ENCODE peak calls at places on chromosomes 2 and 18, in seven cellular contexts. One of them, this sample, is unnamed.

GRCh38 chr2:77633601-77634000 is 111.4 kb upstream of the LRRTM4 start:
- DNase-seq in tibial nerve: no peak
- DNase-seq in endothelial cell of umbilical vein: no peak
- DNase-seq in uterus: no peak
- DNase-seq in stomach: no peak
- DNase-seq in ovary: no peak
- DNase-seq in A549: no peak
- DNase-seq in this sample: no peak

GRCh38 chr2:98463988-98464771 is 19.5 kb downstream of the INPP4A start:
- DNase-seq in tibial nerve: no peak
- DNase-seq in endothelial cell of umbilical vein: no peak
- DNase-seq in uterus: no peak
- DNase-seq in stomach: peak; percentile 22
- DNase-seq in ovary: no peak
- DNase-seq in A549: no peak
- DNase-seq in this sample: no peak

GRCh38 chr18:59579509-59579908 is 117.7 kb downstream of the CCBE1 start:
- DNase-seq in tibial nerve: no peak
- DNase-seq in endothelial cell of umbilical vein: no peak
- DNase-seq in uterus: no peak
- DNase-seq in stomach: no peak
- DNase-seq in ovary: no peak
- DNase-seq in A549: no peak
- DNase-seq in this sample: no peak

GRCh38 chr2:196798980-196799379 is 503 bp downstream of the GTF3C3 start:
- DNase-seq in tibial nerve: no peak
- DNase-seq in endothelial cell of umbilical vein: no peak
- DNase-seq in uterus: no peak
- DNase-seq in stomach: no peak
- DNase-seq in ovary: no peak
- DNase-seq in A549: peak; percentile 2
- DNase-seq in this sample: no peak

GRCh38 chr2:42169869-42170465 is 814 bp downstream of the EML4 start:
- DNase-seq in tibial nerve: no peak
- DNase-seq in endothelial cell of umbilical vein: no peak
- DNase-seq in uterus: no peak
- DNase-seq in stomach: no peak
- DNase-seq in ovary: no peak
- DNase-seq in A549: no peak
- DNase-seq in this sample: no peak

GRCh38 chr2:227238242-227239237 is 74.1 kb downstream of the COL4A3 start:
- DNase-seq in tibial nerve: peak; percentile 51
- DNase-seq in endothelial cell of umbilical vein: peak; percentile 62
- DNase-seq in uterus: peak; percentile 40
- DNase-seq in stomach: peak; percentile 72
- DNase-seq in ovary: peak; percentile 80
- DNase-seq in A549: peak; percentile 40
- DNase-seq in this sample: peak; percentile 37

GRCh38 chr2:173884403-173884802 is 80.8 kb downstream of the SP3 start:
- DNase-seq in tibial nerve: peak; percentile 37
- DNase-seq in endothelial cell of umbilical vein: peak; percentile 64
- DNase-seq in uterus: peak; percentile 48
- DNase-seq in stomach: peak; percentile 76
- DNase-seq in ovary: peak; percentile 45
- DNase-seq in A549: no peak
- DNase-seq in this sample: no peak

GRCh38 chr2:218780851-218781690 is 876 bp upstream of the CYP27A1 start:
- DNase-seq in tibial nerve: no peak
- DNase-seq in endothelial cell of umbilical vein: no peak
- DNase-seq in uterus: no peak
- DNase-seq in stomach: no peak
- DNase-seq in ovary: no peak
- DNase-seq in A549: no peak
- DNase-seq in this sample: no peak

GRCh38 chr18:47930086-47930843 is at the start of gene SMAD2:
- DNase-seq in tibial nerve: peak; percentile 68
- DNase-seq in endothelial cell of umbilical vein: peak; percentile 67
- DNase-seq in uterus: peak; percentile 79
- DNase-seq in stomach: peak; percentile 85
- DNase-seq in ovary: peak; percentile 84
- DNase-seq in A549: peak; percentile 15
- DNase-seq in this sample: peak; percentile 97

GRCh38 chr2:72719416-72719815 is 106.4 kb downstream of the EXOC6B start:
- DNase-seq in tibial nerve: no peak
- DNase-seq in endothelial cell of umbilical vein: peak; percentile 88
- DNase-seq in uterus: no peak
- DNase-seq in stomach: no peak
- DNase-seq in ovary: no peak
- DNase-seq in A549: no peak
- DNase-seq in this sample: no peak

GRCh38 chr2:238285653-238286082 is 2.7 kb downstream of the PER2 start:
- DNase-seq in tibial nerve: peak; percentile 90
- DNase-seq in endothelial cell of umbilical vein: no peak
- DNase-seq in uterus: peak; percentile 88
- DNase-seq in stomach: peak; percentile 91
- DNase-seq in ovary: peak; percentile 85
- DNase-seq in A549: peak; percentile 82
- DNase-seq in this sample: peak; percentile 97
- TF ChIP-seq POLR2A in tibial nerve: no peak
- TF ChIP-seq POLR2A in endothelial cell of umbilical vein: no peak
- TF ChIP-seq POLR2A in uterus: no peak
- TF ChIP-seq POLR2A in stomach: no peak
- TF ChIP-seq POLR2A in ovary: no peak
- TF ChIP-seq POLR2A in A549: no peak
- TF ChIP-seq POLR2A in this sample: no peak

GRCh38 chr2:105299290-105299689 is 30.2 kb downstream of the TGFBRAP1 start:
- DNase-seq in tibial nerve: no peak
- DNase-seq in endothelial cell of umbilical vein: no peak
- DNase-seq in uterus: no peak
- DNase-seq in stomach: no peak
- DNase-seq in ovary: no peak
- DNase-seq in A549: peak; percentile 24
- DNase-seq in this sample: no peak
- TF ChIP-seq CTCF in tibial nerve: no peak
- TF ChIP-seq CTCF in endothelial cell of umbilical vein: no peak
- TF ChIP-seq CTCF in uterus: no peak
- TF ChIP-seq CTCF in stomach: no peak
- TF ChIP-seq CTCF in ovary: no peak
- TF ChIP-seq CTCF in A549: no peak
- TF ChIP-seq CTCF in this sample: no peak

GRCh38 chr2:96869824-96870630 is at the start of gene SEMA4C:
- DNase-seq in tibial nerve: peak; percentile 49
- DNase-seq in endothelial cell of umbilical vein: peak; percentile 45
- DNase-seq in uterus: peak; percentile 63
- DNase-seq in stomach: peak; percentile 61
- DNase-seq in ovary: peak; percentile 76
- DNase-seq in A549: peak; percentile 30
- DNase-seq in this sample: no peak
- TF ChIP-seq POLR2A in tibial nerve: peak; percentile 84
- TF ChIP-seq POLR2A in endothelial cell of umbilical vein: no peak
- TF ChIP-seq POLR2A in uterus: peak; percentile 84
- TF ChIP-seq POLR2A in stomach: no peak
- TF ChIP-seq POLR2A in ovary: peak; percentile 55
- TF ChIP-seq POLR2A in A549: peak; percentile 40
- TF ChIP-seq POLR2A in this sample: no peak

GRCh38 chr18:12374398-12374797 is 2.6 kb downstream of the AFG3L2 start:
- DNase-seq in tibial nerve: no peak
- DNase-seq in endothelial cell of umbilical vein: no peak
- DNase-seq in uterus: no peak
- DNase-seq in stomach: no peak
- DNase-seq in ovary: no peak
- DNase-seq in A549: no peak
- DNase-seq in this sample: no peak

GRCh38 chr18:12371590-12371989 is 5.4 kb downstream of the AFG3L2 start:
- DNase-seq in tibial nerve: no peak
- DNase-seq in endothelial cell of umbilical vein: no peak
- DNase-seq in uterus: no peak
- DNase-seq in stomach: no peak
- DNase-seq in ovary: no peak
- DNase-seq in A549: no peak
- DNase-seq in this sample: no peak

GRCh38 chr18:12372406-12372805 is 4.6 kb downstream of the AFG3L2 start:
- DNase-seq in tibial nerve: no peak
- DNase-seq in endothelial cell of umbilical vein: no peak
- DNase-seq in uterus: no peak
- DNase-seq in stomach: no peak
- DNase-seq in ovary: no peak
- DNase-seq in A549: no peak
- DNase-seq in this sample: no peak

GRCh38 chr18:12373771-12374116 is 3.3 kb downstream of the AFG3L2 start:
- DNase-seq in tibial nerve: no peak
- DNase-seq in endothelial cell of umbilical vein: no peak
- DNase-seq in uterus: no peak
- DNase-seq in stomach: no peak
- DNase-seq in ovary: no peak
- DNase-seq in A549: no peak
- DNase-seq in this sample: no peak

GRCh38 chr18:12373032-12373770 is 3.8 kb downstream of the AFG3L2 start:
- DNase-seq in tibial nerve: no peak
- DNase-seq in endothelial cell of umbilical vein: peak; percentile 26
- DNase-seq in uterus: no peak
- DNase-seq in stomach: peak; percentile 28
- DNase-seq in ovary: no peak
- DNase-seq in A549: no peak
- DNase-seq in this sample: no peak
- TF ChIP-seq CTCF in tibial nerve: no peak
- TF ChIP-seq CTCF in endothelial cell of umbilical vein: no peak
- TF ChIP-seq CTCF in uterus: no peak
- TF ChIP-seq CTCF in stomach: no peak
- TF ChIP-seq CTCF in ovary: no peak
- TF ChIP-seq CTCF in A549: no peak
- TF ChIP-seq CTCF in this sample: no peak

DNA sequence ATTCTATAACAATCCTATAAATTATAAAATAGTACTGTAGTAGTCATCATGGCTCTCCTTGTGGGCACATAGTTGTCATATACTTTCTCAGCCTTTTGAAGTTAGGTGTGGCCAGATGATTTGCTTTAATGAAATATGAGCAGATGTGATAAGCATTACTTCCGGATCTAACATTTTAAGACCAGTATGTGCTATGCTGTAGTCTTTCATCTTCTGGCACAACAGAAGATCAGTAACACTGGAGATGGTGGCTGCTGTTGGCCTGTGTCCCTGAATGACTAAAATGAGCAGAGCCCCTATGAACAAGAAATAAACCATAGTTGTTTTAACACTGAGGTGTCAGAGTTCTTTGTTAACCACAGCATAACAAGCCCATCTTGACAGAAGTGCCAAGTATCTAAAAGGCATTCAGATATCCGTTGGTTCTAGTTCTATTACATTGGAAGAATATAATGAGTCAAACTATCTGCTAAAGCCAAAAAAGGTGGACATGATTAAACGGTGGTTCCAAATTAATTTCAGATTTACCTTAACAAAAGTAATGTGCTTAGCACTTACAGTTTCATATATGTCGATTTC is 6.3 kb downstream of the MEX3C start:
- DNase-seq in tibial nerve: no peak
- DNase-seq in endothelial cell of umbilical vein: no peak
- DNase-seq in uterus: no peak
- DNase-seq in stomach: no peak
- DNase-seq in ovary: no peak
- DNase-seq in A549: no peak
- DNase-seq in this sample: no peak
- TF ChIP-seq POLR2A in tibial nerve: no peak
- TF ChIP-seq POLR2A in endothelial cell of umbilical vein: no peak
- TF ChIP-seq POLR2A in uterus: no peak
- TF ChIP-seq POLR2A in stomach: no peak
- TF ChIP-seq POLR2A in ovary: no peak
- TF ChIP-seq POLR2A in A549: no peak
- TF ChIP-seq POLR2A in this sample: no peak

GRCh38 chr2:101519173-101519492 is 44.2 kb upstream of the RFX8 start:
- DNase-seq in tibial nerve: no peak
- DNase-seq in endothelial cell of umbilical vein: peak; percentile 61
- DNase-seq in uterus: no peak
- DNase-seq in stomach: no peak
- DNase-seq in ovary: no peak
- DNase-seq in A549: no peak
- DNase-seq in this sample: no peak

GRCh38 chr2:101516833-101517690 is 42.1 kb upstream of the RFX8 start:
- DNase-seq in tibial nerve: no peak
- DNase-seq in endothelial cell of umbilical vein: peak; percentile 93
- DNase-seq in uterus: no peak
- DNase-seq in stomach: peak; percentile 45
- DNase-seq in ovary: no peak
- DNase-seq in A549: peak; percentile 41
- DNase-seq in this sample: no peak

GRCh38 chr2:101520246-101520645 is 45.3 kb upstream of the RFX8 start:
- DNase-seq in tibial nerve: no peak
- DNase-seq in endothelial cell of umbilical vein: peak; percentile 85
- DNase-seq in uterus: no peak
- DNase-seq in stomach: no peak
- DNase-seq in ovary: no peak
- DNase-seq in A549: no peak
- DNase-seq in this sample: no peak

GRCh38 chr2:101517753-101518152 is 42.8 kb upstream of the RFX8 start:
- DNase-seq in tibial nerve: no peak
- DNase-seq in endothelial cell of umbilical vein: no peak
- DNase-seq in uterus: no peak
- DNase-seq in stomach: no peak
- DNase-seq in ovary: no peak
- DNase-seq in A549: peak; percentile 16
- DNase-seq in this sample: no peak

GRCh38 chr2:101518470-101519172 is 43.7 kb upstream of the RFX8 start:
- DNase-seq in tibial nerve: no peak
- DNase-seq in endothelial cell of umbilical vein: peak; percentile 28
- DNase-seq in uterus: peak; percentile 36
- DNase-seq in stomach: peak; percentile 61
- DNase-seq in ovary: peak; percentile 47
- DNase-seq in A549: peak; percentile 29
- DNase-seq in this sample: no peak
- TF ChIP-seq CTCF in tibial nerve: peak; percentile 10
- TF ChIP-seq CTCF in endothelial cell of umbilical vein: peak; percentile 18
- TF ChIP-seq CTCF in uterus: peak; percentile 20
- TF ChIP-seq CTCF in stomach: no peak
- TF ChIP-seq CTCF in ovary: no peak
- TF ChIP-seq CTCF in A549: peak; percentile 70
- TF ChIP-seq CTCF in this sample: no peak

GRCh38 chr2:27078267-27079194 is at the start of gene EMILIN1:
- DNase-seq in tibial nerve: peak; percentile 82
- DNase-seq in endothelial cell of umbilical vein: peak; percentile 51
- DNase-seq in uterus: peak; percentile 96
- DNase-seq in stomach: peak; percentile 45
- DNase-seq in ovary: peak; percentile 96
- DNase-seq in A549: no peak
- DNase-seq in this sample: peak; percentile 97
- TF ChIP-seq POLR2A in tibial nerve: no peak
- TF ChIP-seq POLR2A in endothelial cell of umbilical vein: no peak
- TF ChIP-seq POLR2A in uterus: peak; percentile 41
- TF ChIP-seq POLR2A in stomach: no peak
- TF ChIP-seq POLR2A in ovary: peak; percentile 63
- TF ChIP-seq POLR2A in A549: no peak
- TF ChIP-seq POLR2A in this sample: no peak